ENCODE peak calls at places on chromosomes 11 and 22, in six cellular contexts. One of them, this sample, is unnamed.

GRCh38 chr11:112050721-112051120 is 23.1 kb downstream of the PIH1D2 start:
- DNase-seq in adrenal gland: no peak
- DNase-seq in SK-N-SH: no peak
- DNase-seq in fibroblast of pulmonary artery: no peak
- DNase-seq in coronary artery: no peak
- DNase-seq in cardiac fibroblast: no peak
- DNase-seq in this sample: no peak

GRCh38 chr11:95888439-95888838 is 35.5 kb downstream of the MTMR2 start:
- DNase-seq in SK-N-SH: no peak
- DNase-seq in cardiac fibroblast: no peak
- DNase-seq in fibroblast of pulmonary artery: no peak
- DNase-seq in coronary artery: no peak
- DNase-seq in adrenal gland: no peak
- DNase-seq in this sample: no peak

GRCh38 chr22:35838849-35839646 is 121.4 kb downstream of the APOL5 start:
- DNase-seq in SK-N-SH: no peak
- DNase-seq in adrenal gland: peak
- DNase-seq in fibroblast of pulmonary artery: peak
- DNase-seq in coronary artery: no peak
- DNase-seq in cardiac fibroblast: peak
- DNase-seq in this sample: peak

GRCh38 chr22:37230673-37231405 is 13.2 kb downstream of the RAC2 start:
- DNase-seq in cardiac fibroblast: no peak
- DNase-seq in adrenal gland: no peak
- DNase-seq in SK-N-SH: no peak
- DNase-seq in coronary artery: no peak
- DNase-seq in fibroblast of pulmonary artery: no peak
- DNase-seq in this sample: no peak

GRCh38 chr11:86676010-86676409 is 3.6 kb upstream of the ME3 start:
- DNase-seq in adrenal gland: no peak
- DNase-seq in cardiac fibroblast: no peak
- DNase-seq in coronary artery: no peak
- DNase-seq in SK-N-SH: no peak
- DNase-seq in fibroblast of pulmonary artery: no peak
- DNase-seq in this sample: no peak

GRCh38 chr11:2743427-2744110 is 43.8 kb upstream of the KCNQ1OT1 start:
- DNase-seq in cardiac fibroblast: no peak
- DNase-seq in SK-N-SH: no peak
- DNase-seq in fibroblast of pulmonary artery: no peak
- DNase-seq in adrenal gland: no peak
- DNase-seq in coronary artery: no peak
- DNase-seq in this sample: no peak

GRCh38 chr11:36037031-36037430 is 93.2 kb downstream of the LDLRAD3 start:
- DNase-seq in coronary artery: no peak
- DNase-seq in cardiac fibroblast: peak
- DNase-seq in SK-N-SH: no peak
- DNase-seq in fibroblast of pulmonary artery: peak
- DNase-seq in adrenal gland: peak
- DNase-seq in this sample: no peak

GRCh38 chr11:90476442-90477007 is 253.7 kb upstream of the CHORDC1 start:
- DNase-seq in adrenal gland: no peak
- DNase-seq in cardiac fibroblast: peak
- DNase-seq in fibroblast of pulmonary artery: peak
- DNase-seq in SK-N-SH: peak
- DNase-seq in coronary artery: no peak
- DNase-seq in this sample: peak

GRCh38 chr11:18615628-18616392 is 16.2 kb downstream of the MISFA start:
- DNase-seq in adrenal gland: no peak
- DNase-seq in coronary artery: no peak
- DNase-seq in fibroblast of pulmonary artery: no peak
- DNase-seq in SK-N-SH: no peak
- DNase-seq in cardiac fibroblast: peak
- DNase-seq in this sample: no peak

GRCh38 chr11:42552786-42553185 is 759.0 kb upstream of the API5 start:
- DNase-seq in SK-N-SH: no peak
- DNase-seq in coronary artery: no peak
- DNase-seq in adrenal gland: peak
- DNase-seq in cardiac fibroblast: peak
- DNase-seq in fibroblast of pulmonary artery: peak
- DNase-seq in this sample: no peak

GRCh38 chr22:39546889-39547586 is 14.5 kb upstream of the RPS19BP1 start:
- DNase-seq in adrenal gland: no peak
- DNase-seq in fibroblast of pulmonary artery: no peak
- DNase-seq in cardiac fibroblast: peak
- DNase-seq in SK-N-SH: no peak
- DNase-seq in coronary artery: no peak
- DNase-seq in this sample: peak

GRCh38 chr11:86482684-86483083 is 108.0 kb downstream of the CCDC81 start:
- DNase-seq in SK-N-SH: no peak
- DNase-seq in coronary artery: no peak
- DNase-seq in adrenal gland: no peak
- DNase-seq in fibroblast of pulmonary artery: no peak
- DNase-seq in cardiac fibroblast: no peak
- DNase-seq in this sample: peak

DNA sequence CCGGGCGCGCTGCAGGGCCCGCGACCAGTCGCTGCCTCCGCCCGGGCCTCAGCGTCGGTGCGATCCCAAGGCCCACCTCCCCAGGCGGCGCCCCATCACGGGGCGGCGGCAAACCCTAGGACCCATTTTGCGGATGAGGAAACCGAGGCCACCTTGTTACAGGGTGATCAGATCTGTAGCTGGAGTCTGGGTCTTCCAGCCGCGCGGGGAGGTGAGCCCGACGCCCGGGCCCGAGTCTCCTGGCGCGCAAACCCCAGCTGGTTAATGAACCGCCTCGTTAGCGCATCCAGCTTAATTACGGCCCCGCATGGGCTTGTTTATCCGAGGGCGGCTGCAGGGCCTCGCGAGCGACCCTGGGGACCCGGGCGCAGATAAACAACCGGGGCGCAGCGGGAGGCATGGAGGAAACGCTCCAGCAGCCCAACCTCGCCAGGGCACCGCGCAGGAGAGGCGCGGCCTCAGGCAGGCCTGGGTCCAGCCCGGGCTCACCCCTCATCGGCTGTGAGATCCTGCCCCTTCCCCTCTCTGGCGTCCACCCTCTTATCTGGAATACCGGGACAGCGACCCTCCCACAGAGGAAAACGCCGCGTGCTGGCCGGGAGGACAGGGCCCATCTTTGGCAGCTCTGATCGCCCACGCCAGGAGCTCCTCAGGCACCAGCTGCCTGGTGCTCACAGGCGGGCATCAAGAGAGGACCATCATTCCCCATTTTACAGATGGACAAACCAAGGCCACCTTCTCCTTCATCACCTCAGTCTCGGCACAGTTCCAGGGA is 14.7 kb downstream of the OTUB1 start:
- DNase-seq in coronary artery: no peak
- DNase-seq in cardiac fibroblast: no peak
- DNase-seq in fibroblast of pulmonary artery: no peak
- DNase-seq in SK-N-SH: no peak
- DNase-seq in adrenal gland: no peak
- DNase-seq in this sample: no peak
- H3K4me3 ChIP-seq in coronary artery: peak
- H3K4me3 ChIP-seq in cardiac fibroblast: peak
- H3K4me3 ChIP-seq in fibroblast of pulmonary artery: peak
- H3K4me3 ChIP-seq in SK-N-SH: no peak
- H3K4me3 ChIP-seq in adrenal gland: no peak
- H3K4me3 ChIP-seq in this sample: peak

GRCh38 chr22:45083659-45084305 is 74.0 kb upstream of the PHF21B start:
- DNase-seq in cardiac fibroblast: peak
- DNase-seq in coronary artery: no peak
- DNase-seq in adrenal gland: no peak
- DNase-seq in SK-N-SH: no peak
- DNase-seq in fibroblast of pulmonary artery: peak
- DNase-seq in this sample: peak

GRCh38 chr22:45077826-45078334 is 68.1 kb upstream of the PHF21B start:
- DNase-seq in SK-N-SH: no peak
- DNase-seq in fibroblast of pulmonary artery: no peak
- DNase-seq in cardiac fibroblast: no peak
- DNase-seq in coronary artery: no peak
- DNase-seq in adrenal gland: no peak
- DNase-seq in this sample: no peak

GRCh38 chr22:45087802-45088201 is 75.9 kb upstream of the NUP50 start:
- DNase-seq in adrenal gland: no peak
- DNase-seq in fibroblast of pulmonary artery: no peak
- DNase-seq in cardiac fibroblast: no peak
- DNase-seq in coronary artery: no peak
- DNase-seq in SK-N-SH: no peak
- DNase-seq in this sample: no peak

GRCh38 chr22:45084400-45084920 is 74.7 kb upstream of the PHF21B start:
- DNase-seq in adrenal gland: no peak
- DNase-seq in SK-N-SH: no peak
- DNase-seq in coronary artery: no peak
- DNase-seq in fibroblast of pulmonary artery: no peak
- DNase-seq in cardiac fibroblast: no peak
- DNase-seq in this sample: no peak

DNA sequence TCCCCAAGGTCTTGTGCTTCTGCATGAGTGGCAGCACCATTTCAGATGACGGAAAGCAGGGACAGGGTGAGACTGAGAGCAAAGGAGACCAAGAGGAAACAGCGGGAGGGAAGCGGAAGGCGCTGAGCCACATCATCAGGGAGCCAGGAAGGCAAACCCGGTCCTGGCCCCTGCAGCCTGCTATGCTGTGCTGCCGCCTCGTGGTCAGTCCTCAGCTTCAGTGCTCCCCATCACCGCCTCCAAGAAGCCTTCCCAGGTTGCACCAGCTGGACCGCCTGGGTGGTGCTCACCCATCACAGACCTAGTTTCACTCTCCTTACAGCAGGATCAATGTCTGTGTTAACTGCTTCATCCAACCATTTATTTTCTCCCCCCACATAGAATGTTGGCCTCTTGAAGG is 73.0 kb upstream of the PHF21B start:
- DNase-seq in SK-N-SH: peak
- DNase-seq in cardiac fibroblast: peak
- DNase-seq in adrenal gland: no peak
- DNase-seq in fibroblast of pulmonary artery: no peak
- DNase-seq in coronary artery: no peak
- DNase-seq in this sample: peak
- TF ChIP-seq CTCF in SK-N-SH: peak
- TF ChIP-seq CTCF in cardiac fibroblast: peak
- TF ChIP-seq CTCF in adrenal gland: no peak
- TF ChIP-seq CTCF in fibroblast of pulmonary artery: peak
- TF ChIP-seq CTCF in coronary artery: no peak
- TF ChIP-seq CTCF in this sample: peak

GRCh38 chr11:579830-580601 is 3.7 kb downstream of the PHRF1 start:
- DNase-seq in adrenal gland: no peak
- DNase-seq in cardiac fibroblast: peak
- DNase-seq in fibroblast of pulmonary artery: peak
- DNase-seq in coronary artery: no peak
- DNase-seq in SK-N-SH: no peak
- DNase-seq in this sample: no peak

GRCh38 chr11:577611-577894 is 1.3 kb downstream of the PHRF1 start:
- DNase-seq in cardiac fibroblast: no peak
- DNase-seq in coronary artery: no peak
- DNase-seq in adrenal gland: no peak
- DNase-seq in fibroblast of pulmonary artery: no peak
- DNase-seq in SK-N-SH: no peak
- DNase-seq in this sample: no peak

GRCh38 chr11:576791-577610 is 731 bp downstream of the PHRF1 start:
- DNase-seq in cardiac fibroblast: no peak
- DNase-seq in coronary artery: no peak
- DNase-seq in fibroblast of pulmonary artery: peak
- DNase-seq in SK-N-SH: no peak
- DNase-seq in adrenal gland: no peak
- DNase-seq in this sample: no peak

GRCh38 chr11:575996-576756 is at the start of gene PHRF1:
- DNase-seq in coronary artery: peak
- DNase-seq in fibroblast of pulmonary artery: peak
- DNase-seq in adrenal gland: peak
- DNase-seq in cardiac fibroblast: peak
- DNase-seq in SK-N-SH: peak
- DNase-seq in this sample: peak

GRCh38 chr11:578276-579035 is 2.2 kb downstream of the PHRF1 start:
- DNase-seq in adrenal gland: no peak
- DNase-seq in coronary artery: no peak
- DNase-seq in fibroblast of pulmonary artery: no peak
- DNase-seq in cardiac fibroblast: no peak
- DNase-seq in SK-N-SH: no peak
- DNase-seq in this sample: no peak
- H3K4me3 ChIP-seq in adrenal gland: no peak
- H3K4me3 ChIP-seq in coronary artery: peak
- H3K4me3 ChIP-seq in fibroblast of pulmonary artery: peak
- H3K4me3 ChIP-seq in cardiac fibroblast: peak
- H3K4me3 ChIP-seq in SK-N-SH: peak
- H3K4me3 ChIP-seq in this sample: peak

GRCh38 chr11:44752727-44753126 is 26.0 kb downstream of the TSPAN18 start:
- DNase-seq in fibroblast of pulmonary artery: no peak
- DNase-seq in cardiac fibroblast: no peak
- DNase-seq in coronary artery: no peak
- DNase-seq in adrenal gland: no peak
- DNase-seq in SK-N-SH: no peak
- DNase-seq in this sample: no peak

GRCh38 chr11:44755553-44756505 is 29.1 kb downstream of the TSPAN18 start:
- DNase-seq in adrenal gland: peak
- DNase-seq in SK-N-SH: peak
- DNase-seq in coronary artery: peak
- DNase-seq in cardiac fibroblast: peak
- DNase-seq in fibroblast of pulmonary artery: peak
- DNase-seq in this sample: no peak

GRCh38 chr11:44752262-44752661 is 25.5 kb downstream of the TSPAN18 start:
- DNase-seq in fibroblast of pulmonary artery: no peak
- DNase-seq in coronary artery: no peak
- DNase-seq in SK-N-SH: no peak
- DNase-seq in adrenal gland: no peak
- DNase-seq in cardiac fibroblast: no peak
- DNase-seq in this sample: no peak

GRCh38 chr11:44754876-44755552 is 28.3 kb downstream of the TSPAN18 start:
- DNase-seq in adrenal gland: no peak
- DNase-seq in SK-N-SH: peak
- DNase-seq in fibroblast of pulmonary artery: no peak
- DNase-seq in coronary artery: peak
- DNase-seq in cardiac fibroblast: no peak
- DNase-seq in this sample: no peak

DNA sequence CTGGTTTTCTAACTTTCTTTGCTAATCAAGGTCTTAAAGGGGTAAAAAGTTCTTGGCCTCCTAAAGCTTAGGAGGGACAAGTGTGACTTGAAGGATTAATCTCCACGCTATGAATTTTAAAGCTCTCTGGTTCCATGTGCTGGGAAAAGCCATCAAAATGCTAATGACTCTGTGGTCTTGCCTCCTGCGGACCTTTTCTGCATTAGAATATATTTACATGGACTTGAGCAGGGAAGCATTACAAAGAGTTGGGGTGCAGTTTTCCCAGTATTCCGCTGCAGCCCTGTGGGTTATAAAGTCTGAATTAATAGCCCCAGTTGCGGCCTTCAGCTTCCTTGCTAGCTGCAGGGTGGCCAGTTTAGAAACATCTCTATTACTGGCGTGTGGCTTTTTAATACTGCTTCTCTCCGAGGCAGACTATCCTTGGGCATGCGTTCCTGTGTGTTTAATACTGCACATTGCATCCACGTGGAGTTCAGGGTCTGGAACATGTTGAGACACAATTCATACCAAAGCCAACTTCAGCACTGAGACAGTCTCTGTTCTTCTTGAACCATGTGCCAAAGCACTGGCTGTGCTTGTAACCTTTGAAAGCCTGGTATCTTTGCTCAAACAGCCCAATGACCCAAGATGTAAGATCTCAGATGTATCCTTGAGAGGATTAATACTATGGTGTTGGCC is 27.3 kb downstream of the TSPAN18 start:
- DNase-seq in adrenal gland: no peak
- DNase-seq in SK-N-SH: no peak
- DNase-seq in coronary artery: peak
- DNase-seq in fibroblast of pulmonary artery: no peak
- DNase-seq in cardiac fibroblast: no peak
- DNase-seq in this sample: no peak
- TF ChIP-seq CTCF in adrenal gland: no peak
- TF ChIP-seq CTCF in SK-N-SH: no peak
- TF ChIP-seq CTCF in coronary artery: no peak
- TF ChIP-seq CTCF in fibroblast of pulmonary artery: no peak
- TF ChIP-seq CTCF in cardiac fibroblast: no peak
- TF ChIP-seq CTCF in this sample: no peak